ENCODE peak calls at places on chromosome 19, in seven cellular contexts. P is A549, U is HepG2, M is GM23338, D is GM12878, K is HCT116, Q is Panc1. O is an unnamed sample.

GRCh38 chr19:50893047-50893737 is 18.0 kb downstream of the KLK4 start:
- DNase-seq in P (no peak), U (no peak), M (peak), D (no peak), K (peak), Q (no peak), O (no peak)

GRCh38 chr19:2973229-2973628 is 4.1 kb upstream of the TLE6 start:
- DNase-seq in P (no peak), U (no peak), M (no peak), D (no peak), K (no peak), Q (no peak), O (no peak)

GRCh38 chr19:46291829-46292228 is 5.0 kb upstream of the HIF3A start:
- DNase-seq in P (no peak), U (no peak), M (no peak), D (no peak), K (no peak), Q (no peak), O (no peak)

GRCh38 chr19:22052644-22053013 is 345 bp downstream of the ZNF257 start:
- DNase-seq in P (no peak), U (no peak), M (no peak), D (no peak), K (no peak), Q (no peak), O (peak)

GRCh38 chr19:36604656-36605100 is 435 bp upstream of the ZNF382 start:
- DNase-seq in P (no peak), U (peak), M (peak), D (peak), K (no peak), Q (no peak), O (peak)

GRCh38 chr19:55172741-55173140 is 6.3 kb upstream of the DNAAF3 start:
- DNase-seq in P (no peak), U (no peak), M (no peak), D (no peak), K (no peak), Q (no peak), O (no peak)

GRCh38 chr19:41990028-41990427 is 4.0 kb downstream of the ATP1A3 start:
- DNase-seq in P (no peak), U (no peak), M (no peak), D (no peak), K (no peak), Q (no peak), O (no peak)

GRCh38 chr19:42412223-42412622 is 15.0 kb downstream of the LIPE start:
- DNase-seq in P (no peak), U (no peak), M (peak), D (no peak), K (no peak), Q (no peak), O (no peak)

GRCh38 chr19:45574526-45574925 is 10.1 kb downstream of the OPA3 start:
- DNase-seq in P (no peak), U (no peak), M (no peak), D (no peak), K (no peak), Q (no peak), O (no peak)

GRCh38 chr19:37930416-37930815 is 23.4 kb downstream of the SIPA1L3 start:
- DNase-seq in P (no peak), U (peak), M (no peak), D (no peak), K (no peak), Q (no peak), O (no peak)

GRCh38 chr19:55809381-55810058 is 22.3 kb downstream of the NLRP11 start:
- DNase-seq in P (peak), U (peak), M (peak), D (no peak), K (peak), Q (peak), O (peak)

GRCh38 chr19:49684251-49684982 is 5.0 kb upstream of the ADM5 start:
- DNase-seq in P (peak), U (no peak), M (peak), D (no peak), K (no peak), Q (no peak), O (no peak)

GRCh38 chr19:40762754-40763153 is 11.8 kb downstream of the SNRPA start:
- DNase-seq in P (no peak), U (no peak), M (no peak), D (no peak), K (no peak), Q (no peak), O (no peak)

GRCh38 chr19:35510626-35510964 is 2.9 kb downstream of the DMKN start:
- DNase-seq in P (no peak), U (no peak), M (no peak), D (no peak), K (no peak), Q (no peak), O (no peak)
- TF ChIP-seq CTCF in P (peak), U (no peak), M (no peak), D (no peak), K (no peak), Q (no peak), O (no peak)

DNA sequence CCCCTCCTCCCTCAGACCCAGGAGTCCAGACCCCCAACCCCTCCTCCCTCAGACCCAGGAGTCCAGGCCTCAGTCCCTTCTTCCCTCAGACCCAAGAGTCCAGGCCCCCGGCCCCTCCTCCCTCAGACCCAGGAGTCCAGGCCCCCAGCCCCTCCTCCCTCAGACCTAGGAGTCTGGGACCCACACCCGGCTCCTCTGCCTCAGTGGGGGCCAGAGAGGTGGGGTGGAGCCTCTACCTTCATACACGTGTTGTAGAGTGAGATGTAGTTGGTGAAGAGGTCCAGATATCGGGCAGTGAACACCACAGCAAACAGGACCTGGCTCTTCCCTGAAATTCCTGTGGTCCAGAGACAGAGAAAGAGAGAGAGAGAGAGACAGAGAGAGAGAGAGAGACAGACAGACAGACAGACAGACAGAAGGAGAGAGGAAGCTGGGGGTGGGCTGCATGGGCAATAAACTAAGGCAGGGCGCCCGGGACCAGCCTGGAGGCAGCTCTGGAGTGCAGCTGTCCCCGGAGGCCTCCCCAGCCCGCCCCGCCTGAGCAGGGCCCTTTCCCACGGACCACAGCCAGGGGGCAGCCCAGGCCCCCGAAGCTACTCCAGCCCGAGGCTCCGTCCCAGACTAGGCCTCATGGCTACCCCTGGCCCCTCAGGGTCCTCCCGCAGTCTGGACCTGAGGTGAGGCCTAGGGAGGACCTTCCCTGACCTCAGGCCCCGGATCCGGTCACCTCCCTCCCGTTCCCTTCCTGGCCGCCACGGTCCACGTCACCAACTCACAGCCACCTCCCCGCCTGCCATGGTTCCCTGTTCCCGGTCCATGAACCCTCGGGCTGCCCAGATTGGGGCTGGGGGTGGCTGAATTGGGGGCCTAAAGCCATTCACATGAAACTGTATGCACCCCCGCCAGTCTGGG is 907 bp downstream of the KDELR1 start:
- DNase-seq in P (no peak), U (peak), M (peak), D (no peak), K (no peak), Q (no peak), O (peak)
- TF ChIP-seq REST in P (no peak), U (no peak), M (no peak), D (no peak), K (no peak), Q (no peak), O (no peak)

GRCh38 chr19:11383706-11384048 is 437 bp downstream of the EPOR start:
- DNase-seq in P (no peak), U (no peak), M (no peak), D (no peak), K (no peak), Q (no peak), O (no peak)

GRCh38 chr19:11382898-11383705 is 1.0 kb downstream of the EPOR start:
- DNase-seq in P (peak), U (peak), M (peak), D (no peak), K (peak), Q (no peak), O (peak)

GRCh38 chr19:11379857-11380350 is 4.2 kb downstream of the EPOR start:
- DNase-seq in P (no peak), U (no peak), M (no peak), D (no peak), K (no peak), Q (no peak), O (no peak)

GRCh38 chr19:11380653-11381534 is 3.2 kb downstream of the EPOR start:
- DNase-seq in P (peak), U (peak), M (peak), D (peak), K (peak), Q (peak), O (peak)

DNA sequence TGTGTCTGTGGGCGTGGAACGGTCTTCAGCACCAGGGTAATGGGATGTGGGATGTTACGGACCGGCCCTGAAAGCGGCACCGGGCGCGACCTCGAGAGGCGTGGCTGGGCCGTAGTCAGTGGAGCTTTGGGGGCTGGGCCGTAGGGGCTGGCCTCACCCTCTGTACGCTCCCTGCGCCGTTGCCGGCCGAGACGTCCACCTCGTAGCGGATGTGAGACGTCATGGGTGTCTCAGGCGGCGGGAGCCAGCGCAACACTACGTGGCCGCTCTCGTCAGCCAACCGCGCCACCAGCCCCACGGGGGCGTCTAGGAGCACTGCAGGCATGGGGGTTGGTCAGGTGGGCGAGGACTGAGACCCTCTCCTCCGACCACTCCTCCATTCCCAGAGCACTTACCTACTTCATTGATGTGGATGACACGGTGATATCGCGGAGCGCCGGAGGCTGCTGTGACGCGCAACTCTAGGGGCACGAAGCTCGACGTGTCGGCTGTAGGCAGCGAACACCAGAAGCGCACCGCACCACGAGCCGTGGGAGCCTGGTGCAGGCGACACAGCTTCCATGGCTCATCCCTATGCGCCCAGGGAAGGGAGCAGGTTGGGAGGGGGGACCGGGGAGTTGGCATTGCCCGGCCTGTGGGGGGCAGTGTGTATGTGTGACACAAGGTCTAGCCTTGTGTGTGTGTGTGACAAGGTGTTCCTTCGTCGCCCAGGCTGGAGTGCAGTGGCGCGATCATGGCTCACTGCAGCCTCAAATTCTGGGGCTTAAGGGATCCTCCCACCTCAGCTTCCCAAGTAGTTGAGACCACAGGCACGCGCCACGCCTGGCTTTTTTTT is 2.4 kb downstream of the EPOR start:
- DNase-seq in P (peak), U (no peak), M (peak), D (peak), K (peak), Q (no peak), O (peak)
- TF ChIP-seq CTCF in P (peak), U (peak), M (peak), D (peak), K (no peak), Q (peak), O (no peak)

GRCh38 chr19:39237200-39238184 is 7.3 kb downstream of the IFNL3 start:
- DNase-seq in P (no peak), U (peak), M (peak), D (peak), K (peak), Q (no peak), O (peak)
- TF ChIP-seq REST in P (no peak), U (no peak), M (no peak), D (no peak), K (no peak), Q (no peak), O (no peak)

DNA sequence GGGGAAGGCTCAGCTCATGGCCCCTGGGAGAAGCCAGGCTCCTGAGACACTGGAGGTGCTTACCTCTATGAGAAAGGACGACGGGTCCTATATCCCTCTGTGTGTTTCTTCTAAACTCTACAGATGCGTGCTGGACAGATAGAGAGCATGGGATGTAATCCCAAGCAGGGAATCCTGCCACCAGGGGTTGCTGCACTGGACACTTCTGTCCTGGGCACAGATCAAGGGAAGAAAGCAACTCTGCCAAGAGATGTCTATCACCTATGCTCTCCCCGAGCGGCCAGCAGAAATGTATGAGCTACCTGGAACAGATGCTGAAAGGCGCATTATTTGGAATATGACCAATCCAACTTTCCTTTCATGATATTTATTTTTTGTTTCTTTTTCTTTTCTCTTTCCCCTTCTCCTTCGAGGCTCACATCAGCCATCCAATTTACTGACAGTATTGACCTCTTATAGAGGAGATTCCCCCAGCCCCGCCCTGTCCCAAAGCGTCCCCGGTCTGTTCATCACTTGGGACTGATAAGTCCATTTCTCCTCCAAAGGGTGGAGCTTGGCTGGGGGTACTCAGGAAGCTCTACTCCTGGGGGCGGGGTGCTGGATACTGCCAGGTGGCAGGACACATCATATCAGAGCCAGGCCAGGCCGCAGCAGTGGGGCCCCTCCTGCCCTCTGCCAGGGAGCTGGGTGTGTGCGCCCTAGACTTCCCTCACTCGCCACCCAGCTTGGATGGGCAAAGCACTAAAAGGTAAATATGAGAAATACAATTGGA is 34.2 kb downstream of the TSHZ3 start:
- DNase-seq in P (no peak), U (no peak), M (no peak), D (no peak), K (no peak), Q (no peak), O (no peak)
- TF ChIP-seq CTCF in P (no peak), U (no peak), M (peak), D (no peak), K (no peak), Q (no peak), O (no peak)

O was measured in HL-60.